ENCODE peak calls at places on chromosomes 13 and 19, in nine cellular contexts. One of them, this sample, is unnamed.

GRCh38 chr13:103815619-103816018 is 749.4 kb upstream of the SLC10A2 start:
- DNase-seq in fibroblast of pulmonary artery: peak; percentile 13
- DNase-seq in IMR-90: no peak
- DNase-seq in fibroblast of lung: no peak
- DNase-seq in ovary: no peak
- DNase-seq in astrocyte of the spinal cord: peak; percentile 66
- DNase-seq in BE2C: no peak
- DNase-seq in WTC11: no peak
- DNase-seq in upper lobe of right lung: no peak
- DNase-seq in this sample: no peak

GRCh38 chr13:113969311-113969972 is 4.4 kb downstream of the C13orf46 start:
- DNase-seq in BE2C: peak; percentile 3
- DNase-seq in fibroblast of lung: no peak
- DNase-seq in fibroblast of pulmonary artery: no peak
- DNase-seq in upper lobe of right lung: peak; percentile 57
- DNase-seq in ovary: no peak
- DNase-seq in WTC11: no peak
- DNase-seq in astrocyte of the spinal cord: no peak
- DNase-seq in IMR-90: no peak
- DNase-seq in this sample: no peak

GRCh38 chr19:4988770-4989251 is 19.9 kb downstream of the KDM4B start:
- DNase-seq in astrocyte of the spinal cord: peak; percentile 83
- DNase-seq in IMR-90: peak; percentile 88
- DNase-seq in ovary: peak; percentile 69
- DNase-seq in fibroblast of lung: peak; percentile 75
- DNase-seq in WTC11: no peak
- DNase-seq in fibroblast of pulmonary artery: peak; percentile 85
- DNase-seq in BE2C: peak; percentile 48
- DNase-seq in upper lobe of right lung: no peak
- DNase-seq in this sample: no peak

GRCh38 chr19:43496960-43497359 is 7.6 kb downstream of the PHLDB3 start:
- DNase-seq in astrocyte of the spinal cord: no peak
- DNase-seq in fibroblast of lung: no peak
- DNase-seq in fibroblast of pulmonary artery: no peak
- DNase-seq in ovary: no peak
- DNase-seq in BE2C: no peak
- DNase-seq in upper lobe of right lung: no peak
- DNase-seq in WTC11: no peak
- DNase-seq in IMR-90: no peak
- DNase-seq in this sample: no peak

GRCh38 chr13:111623743-111624505 is 303.5 kb downstream of the TEX29 start:
- DNase-seq in upper lobe of right lung: no peak
- DNase-seq in WTC11: no peak
- DNase-seq in fibroblast of lung: no peak
- DNase-seq in ovary: no peak
- DNase-seq in fibroblast of pulmonary artery: no peak
- DNase-seq in astrocyte of the spinal cord: no peak
- DNase-seq in IMR-90: no peak
- DNase-seq in BE2C: no peak
- DNase-seq in this sample: no peak

GRCh38 chr13:79531542-79532239 is 50.7 kb downstream of the NDFIP2 start:
- DNase-seq in BE2C: no peak
- DNase-seq in IMR-90: no peak
- DNase-seq in ovary: no peak
- DNase-seq in fibroblast of pulmonary artery: no peak
- DNase-seq in WTC11: no peak
- DNase-seq in fibroblast of lung: no peak
- DNase-seq in upper lobe of right lung: no peak
- DNase-seq in astrocyte of the spinal cord: no peak
- DNase-seq in this sample: no peak

GRCh38 chr13:95624020-95624419 is 20.5 kb downstream of the DZIP1 start:
- DNase-seq in ovary: peak; percentile 38
- DNase-seq in fibroblast of lung: peak; percentile 72
- DNase-seq in upper lobe of right lung: no peak
- DNase-seq in WTC11: peak; percentile 14
- DNase-seq in BE2C: peak; percentile 43
- DNase-seq in astrocyte of the spinal cord: peak; percentile 54
- DNase-seq in fibroblast of pulmonary artery: peak; percentile 76
- DNase-seq in IMR-90: peak; percentile 64
- DNase-seq in this sample: peak; percentile 37

GRCh38 chr13:77042566-77043177 is 15.7 kb upstream of the FBXL3 start:
- DNase-seq in fibroblast of lung: peak; percentile 11
- DNase-seq in astrocyte of the spinal cord: no peak
- DNase-seq in BE2C: no peak
- DNase-seq in IMR-90: peak; percentile 46
- DNase-seq in upper lobe of right lung: no peak
- DNase-seq in WTC11: no peak
- DNase-seq in fibroblast of pulmonary artery: no peak
- DNase-seq in ovary: no peak
- DNase-seq in this sample: no peak

GRCh38 chr19:57587529-57587928 is 3.6 kb downstream of the ZIK1 start:
- DNase-seq in ovary: no peak
- DNase-seq in upper lobe of right lung: no peak
- DNase-seq in WTC11: no peak
- DNase-seq in IMR-90: peak; percentile 87
- DNase-seq in fibroblast of lung: no peak
- DNase-seq in fibroblast of pulmonary artery: peak; percentile 24
- DNase-seq in BE2C: no peak
- DNase-seq in astrocyte of the spinal cord: peak; percentile 55
- DNase-seq in this sample: no peak

GRCh38 chr19:29662604-29663404 is 2.5 kb upstream of the PLEKHF1 start:
- DNase-seq in fibroblast of lung: peak; percentile 93
- DNase-seq in IMR-90: peak; percentile 94
- DNase-seq in WTC11: no peak
- DNase-seq in BE2C: no peak
- DNase-seq in upper lobe of right lung: peak; percentile 65
- DNase-seq in fibroblast of pulmonary artery: peak; percentile 93
- DNase-seq in astrocyte of the spinal cord: peak; percentile 87
- DNase-seq in ovary: peak; percentile 82
- DNase-seq in this sample: no peak

GRCh38 chr13:111389621-111390521 is 69.4 kb downstream of the TEX29 start:
- DNase-seq in IMR-90: no peak
- DNase-seq in WTC11: no peak
- DNase-seq in fibroblast of lung: no peak
- DNase-seq in astrocyte of the spinal cord: no peak
- DNase-seq in BE2C: no peak
- DNase-seq in fibroblast of pulmonary artery: no peak
- DNase-seq in ovary: no peak
- DNase-seq in upper lobe of right lung: peak; percentile 23
- DNase-seq in this sample: no peak

GRCh38 chr19:1590641-1591397 is 1.8 kb downstream of the MBD3 start:
- DNase-seq in ovary: no peak
- DNase-seq in WTC11: peak; percentile 43
- DNase-seq in IMR-90: no peak
- DNase-seq in fibroblast of pulmonary artery: peak; percentile 26
- DNase-seq in upper lobe of right lung: no peak
- DNase-seq in BE2C: peak; percentile 68
- DNase-seq in astrocyte of the spinal cord: peak; percentile 12
- DNase-seq in fibroblast of lung: peak; percentile 21
- DNase-seq in this sample: no peak

GRCh38 chr19:5107432-5108122 is 138.7 kb downstream of the KDM4B start:
- DNase-seq in WTC11: no peak
- DNase-seq in ovary: no peak
- DNase-seq in astrocyte of the spinal cord: peak; percentile 59
- DNase-seq in fibroblast of lung: no peak
- DNase-seq in BE2C: no peak
- DNase-seq in upper lobe of right lung: no peak
- DNase-seq in IMR-90: no peak
- DNase-seq in fibroblast of pulmonary artery: no peak
- DNase-seq in this sample: no peak

GRCh38 chr13:46659413-46660065 is 106.6 kb downstream of the LRCH1 start:
- DNase-seq in BE2C: no peak
- DNase-seq in astrocyte of the spinal cord: no peak
- DNase-seq in IMR-90: no peak
- DNase-seq in WTC11: no peak
- DNase-seq in fibroblast of pulmonary artery: no peak
- DNase-seq in fibroblast of lung: no peak
- DNase-seq in upper lobe of right lung: no peak
- DNase-seq in ovary: no peak
- DNase-seq in this sample: no peak

GRCh38 chr13:43364210-43365041 is 341.0 kb downstream of the DNAJC15 start:
- DNase-seq in WTC11: no peak
- DNase-seq in astrocyte of the spinal cord: peak; percentile 76
- DNase-seq in ovary: peak; percentile 31
- DNase-seq in fibroblast of pulmonary artery: peak; percentile 88
- DNase-seq in BE2C: peak; percentile 62
- DNase-seq in IMR-90: peak; percentile 70
- DNase-seq in upper lobe of right lung: no peak
- DNase-seq in fibroblast of lung: peak; percentile 47
- DNase-seq in this sample: no peak

GRCh38 chr13:100147825-100148224 is 58.9 kb downstream of the PCCA start:
- DNase-seq in WTC11: no peak
- DNase-seq in BE2C: no peak
- DNase-seq in astrocyte of the spinal cord: no peak
- DNase-seq in fibroblast of pulmonary artery: no peak
- DNase-seq in ovary: no peak
- DNase-seq in IMR-90: no peak
- DNase-seq in fibroblast of lung: no peak
- DNase-seq in upper lobe of right lung: no peak
- DNase-seq in this sample: no peak

GRCh38 chr13:30804474-30804873 is 69.1 kb downstream of the ALOX5AP start:
- DNase-seq in BE2C: peak; percentile 39
- DNase-seq in ovary: no peak
- DNase-seq in fibroblast of lung: no peak
- DNase-seq in WTC11: no peak
- DNase-seq in upper lobe of right lung: no peak
- DNase-seq in IMR-90: no peak
- DNase-seq in astrocyte of the spinal cord: no peak
- DNase-seq in fibroblast of pulmonary artery: no peak
- DNase-seq in this sample: no peak
- TF ChIP-seq CTCF in BE2C: peak; percentile 39
- TF ChIP-seq CTCF in ovary: no peak
- TF ChIP-seq CTCF in fibroblast of lung: peak; percentile 16
- TF ChIP-seq CTCF in WTC11: no peak
- TF ChIP-seq CTCF in upper lobe of right lung: no peak
- TF ChIP-seq CTCF in IMR-90: peak; percentile 21
- TF ChIP-seq CTCF in astrocyte of the spinal cord: peak; percentile 38
- TF ChIP-seq CTCF in fibroblast of pulmonary artery: no peak
- TF ChIP-seq CTCF in this sample: no peak

DNA sequence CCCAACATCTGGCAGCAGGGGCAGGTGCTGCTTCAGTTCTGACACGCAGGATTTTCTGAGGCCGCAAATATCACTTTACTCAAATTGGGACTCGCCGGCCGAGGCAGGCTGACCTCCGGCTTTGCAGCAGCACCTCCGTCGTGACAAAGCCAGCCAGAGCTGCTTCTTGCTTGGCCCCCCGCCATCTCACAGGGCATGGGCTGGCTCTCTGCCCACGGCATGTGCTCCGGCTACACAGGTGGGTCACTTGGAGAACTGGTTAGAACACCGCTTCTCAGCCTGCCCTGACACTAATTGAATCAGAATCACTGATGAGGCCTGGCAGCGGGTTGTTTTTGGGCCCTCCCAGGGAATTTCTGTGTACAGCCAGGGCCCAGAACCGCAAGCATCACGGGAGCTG is 112.3 kb downstream of the SLC7A1 start:
- DNase-seq in IMR-90: no peak
- DNase-seq in upper lobe of right lung: peak; percentile 78
- DNase-seq in BE2C: peak; percentile 77
- DNase-seq in ovary: no peak
- DNase-seq in astrocyte of the spinal cord: no peak
- DNase-seq in fibroblast of lung: no peak
- DNase-seq in WTC11: no peak
- DNase-seq in fibroblast of pulmonary artery: no peak
- DNase-seq in this sample: no peak
- TF ChIP-seq CTCF in IMR-90: no peak
- TF ChIP-seq CTCF in upper lobe of right lung: no peak
- TF ChIP-seq CTCF in BE2C: no peak
- TF ChIP-seq CTCF in ovary: no peak
- TF ChIP-seq CTCF in astrocyte of the spinal cord: no peak
- TF ChIP-seq CTCF in fibroblast of lung: no peak
- TF ChIP-seq CTCF in WTC11: no peak
- TF ChIP-seq CTCF in fibroblast of pulmonary artery: no peak
- TF ChIP-seq CTCF in this sample: no peak

DNA sequence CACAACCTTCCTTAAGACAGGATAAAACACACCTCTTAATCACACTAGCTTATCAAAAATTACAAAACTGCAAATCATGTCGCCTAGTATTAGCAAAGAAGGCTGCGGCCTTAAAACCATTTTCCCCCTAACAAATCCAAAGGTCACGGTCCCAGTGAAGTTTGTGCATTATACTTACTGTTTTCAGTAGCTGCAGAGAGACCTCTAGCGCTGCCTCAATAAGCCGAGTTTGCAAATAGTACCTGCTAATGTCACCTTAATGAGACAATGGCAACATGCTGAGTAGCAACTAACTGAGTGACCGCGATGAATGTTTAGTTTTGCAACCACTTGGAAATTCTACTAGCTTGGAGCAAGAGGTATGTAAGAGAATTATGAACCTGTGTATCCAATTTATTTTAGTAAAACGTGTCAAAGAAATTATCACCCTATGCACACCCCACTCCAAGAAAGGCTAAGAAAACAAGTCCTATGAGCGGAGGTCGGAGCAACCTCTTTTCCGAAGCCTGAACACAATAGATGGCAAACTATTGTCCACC is 1.2 kb downstream of the KPNA3 start:
- DNase-seq in astrocyte of the spinal cord: peak; percentile 51
- DNase-seq in upper lobe of right lung: no peak
- DNase-seq in ovary: no peak
- DNase-seq in fibroblast of pulmonary artery: peak; percentile 39
- DNase-seq in BE2C: no peak
- DNase-seq in WTC11: no peak
- DNase-seq in IMR-90: peak; percentile 35
- DNase-seq in fibroblast of lung: peak; percentile 63
- DNase-seq in this sample: no peak
- TF ChIP-seq CTCF in astrocyte of the spinal cord: peak; percentile 19
- TF ChIP-seq CTCF in upper lobe of right lung: peak; percentile 8
- TF ChIP-seq CTCF in ovary: no peak
- TF ChIP-seq CTCF in fibroblast of pulmonary artery: peak; percentile 6
- TF ChIP-seq CTCF in BE2C: no peak
- TF ChIP-seq CTCF in WTC11: no peak
- TF ChIP-seq CTCF in IMR-90: no peak
- TF ChIP-seq CTCF in fibroblast of lung: no peak
- TF ChIP-seq CTCF in this sample: no peak

DNA sequence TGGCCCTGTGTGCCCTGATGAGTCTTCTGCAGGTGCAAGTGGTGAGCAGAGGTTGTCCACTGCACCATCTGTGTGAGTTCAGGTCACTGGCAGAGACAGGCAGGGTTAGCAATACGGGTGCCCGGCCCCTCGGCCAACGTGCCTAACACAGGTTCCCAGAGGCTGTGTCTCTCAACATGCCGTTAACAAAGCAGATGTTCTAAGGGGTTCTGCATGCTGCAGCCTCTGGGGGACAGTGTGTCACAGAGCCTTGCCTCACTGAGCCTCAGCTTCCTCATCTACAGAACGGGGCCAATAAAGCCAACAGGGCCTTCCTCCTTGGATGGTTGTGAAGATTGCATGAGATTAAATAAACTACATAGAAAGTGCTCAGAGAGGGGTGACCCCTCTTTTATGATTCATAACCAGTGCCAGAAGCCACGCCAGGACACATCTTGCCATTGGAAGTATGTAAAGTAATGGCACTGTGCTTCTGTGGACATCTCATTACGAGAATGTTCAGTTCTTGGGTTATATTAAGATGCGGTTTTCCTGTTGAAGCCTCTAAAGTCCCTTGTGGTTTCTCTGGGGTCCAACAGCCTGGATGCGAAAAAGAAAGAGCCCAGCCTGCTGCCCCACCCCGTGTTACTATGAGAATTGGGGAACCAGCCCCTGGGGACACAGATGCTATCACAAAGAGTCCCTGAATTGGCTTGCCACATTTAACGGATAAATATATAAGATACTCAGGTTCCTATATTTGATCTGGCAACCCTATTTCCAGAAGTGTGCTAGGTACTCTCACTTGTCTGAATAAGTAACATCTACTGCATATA is 11.2 kb upstream of the ARHGEF18 start:
- DNase-seq in WTC11: no peak
- DNase-seq in astrocyte of the spinal cord: no peak
- DNase-seq in ovary: no peak
- DNase-seq in fibroblast of pulmonary artery: no peak
- DNase-seq in IMR-90: no peak
- DNase-seq in fibroblast of lung: no peak
- DNase-seq in BE2C: no peak
- DNase-seq in upper lobe of right lung: peak; percentile 57
- DNase-seq in this sample: no peak
- TF ChIP-seq CTCF in WTC11: no peak
- TF ChIP-seq CTCF in astrocyte of the spinal cord: no peak
- TF ChIP-seq CTCF in ovary: no peak
- TF ChIP-seq CTCF in fibroblast of pulmonary artery: no peak
- TF ChIP-seq CTCF in IMR-90: no peak
- TF ChIP-seq CTCF in fibroblast of lung: no peak
- TF ChIP-seq CTCF in BE2C: no peak
- TF ChIP-seq CTCF in upper lobe of right lung: no peak
- TF ChIP-seq CTCF in this sample: no peak

This sample was measured in nephron progenitor cell.